ENCODE peak calls at places on chromosomes 16 and 17, in ten cellular contexts. O is adrenal gland; A is IMR-90; Y is tibial artery; K is A549; E is HCT116; X is transverse colon; Q is CD4-positive, CD25-positive, alpha-beta regulatory T cell; D is lung; S is ascending aorta. W is an unnamed sample. For H3K4me1, the result is how much of the 10 kb centered on the place peaks cover.

GRCh38 chr17:6815775-6816174 is 15.8 kb downstream of the TEKT1 start:
- DNase-seq in O (peak), A (no peak), Y (no peak), K (no peak), E (no peak), X (no peak), Q (no peak), D (no peak), S (no peak), W (no peak)

GRCh38 chr17:18250259-18250658 is 8.3 kb downstream of the FLII start:
- DNase-seq in O (no peak), A (no peak), Y (no peak), K (no peak), E (no peak), X (peak), Q (no peak), D (no peak), S (no peak), W (no peak)

GRCh38 chr17:51046527-51047384 is 73.9 kb downstream of the SPAG9 start:
- DNase-seq in O (peak), A (peak), Y (no peak), K (no peak), E (no peak), X (peak), Q (no peak), D (no peak), S (no peak), W (no peak)

GRCh38 chr17:333626-334396 is 18.8 kb downstream of the RPH3AL start:
- DNase-seq in O (peak), A (peak), Y (peak), K (no peak), E (no peak), X (peak), Q (peak), D (peak), S (peak), W (peak)

GRCh38 chr17:42679001-42679491 is 2.3 kb upstream of the PLEKHH3 start:
- DNase-seq in O (peak), A (peak), Y (peak), K (peak), E (no peak), X (peak), Q (no peak), D (peak), S (peak), W (peak)

GRCh38 chr16:2537451-2538379 is at the start of gene PDPK1:
- DNase-seq in O (peak), A (peak), Y (peak), K (peak), E (peak), X (peak), Q (peak), D (peak), S (peak), W (peak)

GRCh38 chr16:65888201-65888600 is 478.3 kb upstream of the CDH5 start:
- DNase-seq in O (no peak), A (no peak), Y (no peak), K (no peak), E (no peak), X (no peak), Q (no peak), D (no peak), S (no peak), W (no peak)

GRCh38 chr17:3827124-3827773 is 18.8 kb downstream of the NCBP3 start:
- DNase-seq in O (peak), A (peak), Y (no peak), K (peak), E (peak), X (peak), Q (peak), D (peak), S (no peak), W (peak)

GRCh38 chr16:73064227-73064995 is 16.5 kb upstream of the ZFHX3 start:
- DNase-seq in O (peak), A (peak), Y (peak), K (no peak), E (no peak), X (no peak), Q (no peak), D (no peak), S (peak), W (no peak)
- H3K4me1 ChIP-seq in O (half or more), A (under half), Y (under half), K (half or more), E (under half), X (under half), Q (under half), D (under half), S (under half), W (under half)

GRCh38 chr17:35890774-35891155 is 10.6 kb upstream of the CCL5 start:
- DNase-seq in O (no peak), A (no peak), Y (no peak), K (no peak), E (no peak), X (peak), Q (peak), D (peak), S (peak), W (no peak)

GRCh38 chr17:35889241-35889640 is 9.1 kb upstream of the CCL5 start:
- DNase-seq in O (no peak), A (no peak), Y (no peak), K (no peak), E (no peak), X (no peak), Q (no peak), D (no peak), S (no peak), W (no peak)

GRCh38 chr17:35892091-35892637 is 12.0 kb upstream of the CCL5 start:
- DNase-seq in O (peak), A (peak), Y (no peak), K (no peak), E (no peak), X (no peak), Q (no peak), D (no peak), S (no peak), W (peak)

GRCh38 chr17:35891273-35891672 is 11.1 kb upstream of the CCL5 start:
- DNase-seq in O (no peak), A (no peak), Y (no peak), K (no peak), E (no peak), X (no peak), Q (no peak), D (no peak), S (no peak), W (no peak)

GRCh38 chr17:35889818-35890773 is 9.9 kb upstream of the CCL5 start:
- DNase-seq in O (peak), A (peak), Y (no peak), K (no peak), E (no peak), X (no peak), Q (no peak), D (no peak), S (no peak), W (no peak)
- H3K4me1 ChIP-seq in O (under half), A (under half), Y (under half), K (under half), E (under half), X (under half), Q (under half), D (under half), S (under half), W (under half)

GRCh38 chr17:65456368-65457151 is 104.9 kb downstream of the AXIN2 start:
- DNase-seq in O (no peak), A (no peak), Y (no peak), K (no peak), E (no peak), X (no peak), Q (no peak), D (no peak), S (no peak), W (no peak)

GRCh38 chr17:65457183-65457582 is 104.3 kb downstream of the AXIN2 start:
- DNase-seq in O (no peak), A (no peak), Y (no peak), K (no peak), E (no peak), X (no peak), Q (no peak), D (no peak), S (no peak), W (no peak)

GRCh38 chr17:65455972-65456343 is 105.5 kb downstream of the AXIN2 start:
- DNase-seq in O (peak), A (peak), Y (no peak), K (no peak), E (no peak), X (peak), Q (peak), D (peak), S (no peak), W (peak)

GRCh38 chr17:65453204-65453931 is 108.1 kb downstream of the AXIN2 start:
- DNase-seq in O (no peak), A (no peak), Y (no peak), K (no peak), E (no peak), X (no peak), Q (no peak), D (no peak), S (no peak), W (no peak)

DNA sequence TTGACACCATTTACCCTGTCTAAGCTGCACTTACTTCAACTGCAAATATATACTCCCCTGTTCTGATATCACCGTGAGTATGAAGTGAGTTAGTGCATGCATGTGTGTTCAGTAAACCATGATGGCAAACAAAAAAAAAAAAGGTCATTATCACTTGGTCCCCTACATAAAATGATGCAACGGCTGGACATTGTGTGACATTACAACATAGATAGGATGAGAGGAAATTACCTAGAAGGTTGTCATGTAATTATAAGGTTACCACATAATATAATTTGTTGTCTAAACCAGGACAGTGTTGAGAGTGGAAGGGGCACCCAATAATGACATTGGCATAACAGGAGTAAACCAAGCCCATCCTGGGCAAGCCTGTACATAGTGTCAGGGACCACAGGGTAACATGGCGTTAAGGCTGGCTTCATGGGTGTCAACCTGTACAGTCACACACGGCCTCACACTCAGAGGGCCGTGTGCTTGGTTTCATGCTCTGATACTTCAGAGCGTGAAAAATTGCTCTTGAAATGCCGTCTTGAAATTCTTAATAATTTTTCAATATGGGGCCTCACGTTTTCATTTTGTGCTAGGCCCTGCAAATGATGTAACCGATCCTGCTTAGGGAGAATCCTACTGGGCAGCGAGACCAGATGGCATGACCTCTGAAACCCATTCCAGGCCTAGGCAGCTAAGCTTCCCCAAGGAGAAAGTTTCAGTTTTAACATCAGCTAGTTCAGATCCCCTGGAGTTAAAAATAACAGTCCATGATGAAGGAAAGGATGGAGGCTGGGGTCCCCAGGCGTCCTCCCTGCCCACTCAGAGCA is 106.1 kb downstream of the AXIN2 start:
- DNase-seq in O (no peak), A (no peak), Y (no peak), K (no peak), E (no peak), X (no peak), Q (no peak), D (no peak), S (no peak), W (no peak)
- H3K4me1 ChIP-seq in O (under half), A (under half), Y (under half), K (under half), E (under half), X (under half), Q (under half), D (under half), S (under half), W (under half)

DNA sequence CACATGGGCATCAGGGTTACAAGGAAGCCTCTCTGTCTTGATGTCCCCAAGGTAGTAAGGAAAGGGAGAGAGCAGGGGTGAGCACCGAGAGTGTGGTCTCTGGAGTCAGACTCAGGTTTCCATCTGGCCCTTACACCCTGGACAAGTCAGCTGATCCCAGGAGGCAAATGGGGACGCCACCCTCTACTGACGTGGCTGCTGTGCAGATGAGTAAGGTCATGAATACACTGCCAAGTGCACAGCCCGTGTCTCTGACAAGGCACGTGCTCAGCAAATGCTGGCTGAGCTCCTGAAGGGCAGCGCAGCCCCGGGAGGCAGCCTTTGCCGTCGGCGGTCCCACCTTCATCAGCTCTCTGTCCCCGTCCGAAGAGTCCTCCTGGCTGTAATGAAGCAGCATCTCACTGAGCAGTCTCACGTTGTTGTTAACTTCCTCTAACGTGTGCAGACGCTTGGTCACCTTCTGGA is 19.4 kb downstream of the GGA3 start:
- DNase-seq in O (peak), A (peak), Y (no peak), K (no peak), E (no peak), X (no peak), Q (no peak), D (no peak), S (no peak), W (no peak)
- H3K4me1 ChIP-seq in O (under half), A (under half), Y (under half), K (under half), E (under half), X (under half), Q (under half), D (under half), S (under half), W (under half)

DNA sequence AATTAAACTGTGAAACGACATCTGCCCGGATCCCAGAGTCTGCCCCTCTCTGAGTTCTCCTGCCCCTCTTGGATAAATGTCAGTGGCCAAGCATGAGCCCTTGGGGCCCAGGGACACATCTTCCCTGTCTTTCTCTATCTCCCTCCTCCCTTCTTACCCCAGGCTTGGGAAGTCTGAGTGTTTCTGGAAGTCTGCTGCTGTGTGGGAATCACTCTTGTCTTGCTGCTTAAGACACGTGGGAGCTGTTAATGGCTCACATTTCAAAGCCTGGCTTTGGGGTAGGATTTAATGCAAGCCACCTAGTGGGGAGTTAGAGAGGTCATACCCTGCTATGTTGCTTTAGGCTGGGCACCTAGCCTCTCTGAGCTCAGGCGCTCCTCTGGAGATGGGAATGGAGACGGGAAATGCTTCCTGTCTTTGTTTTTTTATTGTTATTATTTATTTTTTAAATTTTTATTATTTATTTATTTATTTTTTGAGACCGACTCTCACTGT is 218.5 kb upstream of the CIBAR2 start:
- DNase-seq in O (no peak), A (peak), Y (no peak), K (peak), E (peak), X (no peak), Q (peak), D (no peak), S (no peak), W (peak)
- H3K4me1 ChIP-seq in O (under half), A (under half), Y (under half), K (under half), E (half or more), X (under half), Q (under half), D (under half), S (under half), W (under half)

GRCh38 chr17:45228121-45228941 is 6.6 kb downstream of the FMNL1 start:
- DNase-seq in O (no peak), A (no peak), Y (no peak), K (no peak), E (no peak), X (peak), Q (no peak), D (no peak), S (no peak), W (no peak)

GRCh38 chr17:45227101-45227591 is 5.5 kb downstream of the FMNL1 start:
- DNase-seq in O (no peak), A (no peak), Y (no peak), K (no peak), E (no peak), X (peak), Q (no peak), D (no peak), S (no peak), W (no peak)

GRCh38 chr17:45228985-45229517 is 7.4 kb downstream of the FMNL1 start:
- DNase-seq in O (peak), A (peak), Y (peak), K (peak), E (no peak), X (peak), Q (peak), D (peak), S (peak), W (peak)

GRCh38 chr17:45226620-45227019 is 4.9 kb downstream of the FMNL1 start:
- DNase-seq in O (no peak), A (no peak), Y (no peak), K (no peak), E (no peak), X (no peak), Q (no peak), D (no peak), S (no peak), W (no peak)

GRCh38 chr17:45227631-45228120 is 6.0 kb downstream of the FMNL1 start:
- DNase-seq in O (no peak), A (no peak), Y (no peak), K (no peak), E (no peak), X (no peak), Q (no peak), D (no peak), S (no peak), W (no peak)
- H3K4me1 ChIP-seq in O (under half), A (under half), Y (under half), K (half or more), E (half or more), X (under half), Q (half or more), D (under half), S (under half), W (half or more)

DNA sequence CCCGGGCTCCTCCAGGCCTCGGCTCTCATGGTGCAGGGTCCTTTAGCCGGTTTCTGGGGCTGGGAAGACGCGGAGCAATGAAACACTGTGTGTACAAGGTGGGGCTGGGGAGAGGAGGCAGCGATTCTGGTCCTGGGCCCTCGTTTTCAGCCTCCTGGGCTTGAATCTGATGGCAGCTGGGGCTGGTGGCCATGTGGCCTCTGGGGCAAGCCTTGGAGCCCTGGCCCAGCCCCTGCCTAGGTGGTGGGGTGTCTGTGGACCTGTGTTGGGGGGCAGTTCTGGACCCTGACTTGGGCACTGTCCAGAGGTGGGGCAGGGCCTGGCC is 4.1 kb downstream of the FOXJ1 start:
- DNase-seq in O (no peak), A (no peak), Y (no peak), K (no peak), E (no peak), X (no peak), Q (no peak), D (no peak), S (peak), W (no peak)
- H3K4me1 ChIP-seq in O (under half), A (under half), Y (under half), K (under half), E (under half), X (under half), Q (under half), D (under half), S (under half), W (under half)

DNA sequence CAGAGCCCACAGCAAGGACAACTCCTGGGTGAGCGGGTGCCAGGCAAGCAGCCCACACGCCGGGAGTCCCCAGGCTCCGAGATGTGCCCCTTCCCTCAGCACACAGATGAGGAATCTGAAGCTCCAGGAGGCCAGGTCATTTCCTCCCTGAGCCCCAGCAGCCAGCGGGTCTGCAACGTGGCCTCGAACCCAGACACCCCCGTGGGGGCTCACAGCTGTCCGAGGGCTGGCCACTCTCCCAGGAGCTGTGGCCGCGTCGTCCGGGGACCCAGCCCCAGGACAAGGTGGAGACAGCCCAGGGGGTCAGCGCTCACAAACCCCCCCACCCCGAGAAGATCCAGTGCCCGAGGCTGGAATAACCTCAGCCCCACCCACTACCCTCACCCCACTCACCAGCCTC is 17.4 kb upstream of the C1QTNF8 start:
- DNase-seq in O (no peak), A (no peak), Y (no peak), K (no peak), E (no peak), X (no peak), Q (no peak), D (no peak), S (no peak), W (no peak)
- H3K4me1 ChIP-seq in O (under half), A (under half), Y (under half), K (under half), E (under half), X (under half), Q (under half), D (under half), S (under half), W (under half)